ENCODE peak calls at places on chromosomes 5 and 9, in five cellular contexts. One of them, this sample, is unnamed.

GRCh38 chr9:134057751-134058701 is 9.8 kb downstream of the BRD3 start:
- DNase-seq in A549: no peak
- DNase-seq in PC-9: no peak
- DNase-seq in H9: no peak
- DNase-seq in fibroblast of lung: no peak
- DNase-seq in this sample: peak

GRCh38 chr5:113067635-113068344 is 91.2 kb downstream of the DCP2 start:
- DNase-seq in A549: no peak
- DNase-seq in PC-9: no peak
- DNase-seq in H9: peak
- DNase-seq in fibroblast of lung: peak
- DNase-seq in this sample: no peak

GRCh38 chr9:114372971-114373591 is 14.7 kb downstream of the AKNA start:
- DNase-seq in A549: no peak
- DNase-seq in PC-9: no peak
- DNase-seq in H9: no peak
- DNase-seq in fibroblast of lung: no peak
- DNase-seq in this sample: no peak

GRCh38 chr5:135880278-135880677 is 15.4 kb downstream of the IL9 start:
- DNase-seq in A549: peak
- DNase-seq in PC-9: no peak
- DNase-seq in H9: peak
- DNase-seq in fibroblast of lung: peak
- DNase-seq in this sample: peak

GRCh38 chr5:168712280-168712924 is 133.2 kb upstream of the PANK3 start:
- DNase-seq in A549: peak
- DNase-seq in PC-9: no peak
- DNase-seq in H9: no peak
- DNase-seq in fibroblast of lung: peak
- DNase-seq in this sample: no peak

GRCh38 chr5:173714551-173715428 is 98.3 kb upstream of the BOD1 start:
- DNase-seq in A549: peak
- DNase-seq in PC-9: peak
- DNase-seq in H9: no peak
- DNase-seq in fibroblast of lung: peak
- DNase-seq in this sample: no peak

GRCh38 chr9:110555971-110556370 is 23.6 kb downstream of the SVEP1 start:
- DNase-seq in A549: peak
- DNase-seq in PC-9: peak
- DNase-seq in H9: no peak
- DNase-seq in fibroblast of lung: peak
- DNase-seq in this sample: no peak

GRCh38 chr5:159100022-159100927 is 559 bp upstream of the EBF1 start:
- DNase-seq in A549: peak
- DNase-seq in PC-9: no peak
- DNase-seq in H9: peak
- DNase-seq in fibroblast of lung: peak
- DNase-seq in this sample: peak

GRCh38 chr9:98225015-98225442 is 30.4 kb downstream of the TBC1D2 start:
- DNase-seq in A549: no peak
- DNase-seq in PC-9: no peak
- DNase-seq in H9: no peak
- DNase-seq in fibroblast of lung: no peak
- DNase-seq in this sample: no peak

GRCh38 chr9:33452828-33453271 is 5.5 kb upstream of the AQP3 start:
- DNase-seq in A549: peak
- DNase-seq in PC-9: peak
- DNase-seq in H9: peak
- DNase-seq in fibroblast of lung: peak
- DNase-seq in this sample: peak

GRCh38 chr5:98308960-98309359 is 464.5 kb upstream of the RGMB start:
- DNase-seq in A549: no peak
- DNase-seq in PC-9: no peak
- DNase-seq in H9: no peak
- DNase-seq in fibroblast of lung: no peak
- DNase-seq in this sample: no peak

GRCh38 chr9:27548055-27548741 is 18.6 kb upstream of the MOB3B start:
- DNase-seq in A549: no peak
- DNase-seq in PC-9: peak
- DNase-seq in H9: no peak
- DNase-seq in fibroblast of lung: peak
- DNase-seq in this sample: peak

GRCh38 chr9:82552784-82553183 is 510.2 kb downstream of the RASEF start:
- DNase-seq in A549: no peak
- DNase-seq in PC-9: no peak
- DNase-seq in H9: no peak
- DNase-seq in fibroblast of lung: no peak
- DNase-seq in this sample: no peak

GRCh38 chr9:113682297-113682771 is 193.8 kb upstream of the ZNF618 start:
- DNase-seq in A549: peak
- DNase-seq in PC-9: no peak
- DNase-seq in H9: peak
- DNase-seq in fibroblast of lung: peak
- DNase-seq in this sample: peak

GRCh38 chr9:96117398-96118060 is 184.4 kb downstream of the HSD17B3 start:
- DNase-seq in A549: no peak
- DNase-seq in PC-9: no peak
- DNase-seq in H9: no peak
- DNase-seq in fibroblast of lung: no peak
- DNase-seq in this sample: no peak

GRCh38 chr9:3528466-3528865 is 2.7 kb upstream of the RFX3 start:
- DNase-seq in A549: no peak
- DNase-seq in PC-9: no peak
- DNase-seq in H9: no peak
- DNase-seq in fibroblast of lung: no peak
- DNase-seq in this sample: no peak

DNA sequence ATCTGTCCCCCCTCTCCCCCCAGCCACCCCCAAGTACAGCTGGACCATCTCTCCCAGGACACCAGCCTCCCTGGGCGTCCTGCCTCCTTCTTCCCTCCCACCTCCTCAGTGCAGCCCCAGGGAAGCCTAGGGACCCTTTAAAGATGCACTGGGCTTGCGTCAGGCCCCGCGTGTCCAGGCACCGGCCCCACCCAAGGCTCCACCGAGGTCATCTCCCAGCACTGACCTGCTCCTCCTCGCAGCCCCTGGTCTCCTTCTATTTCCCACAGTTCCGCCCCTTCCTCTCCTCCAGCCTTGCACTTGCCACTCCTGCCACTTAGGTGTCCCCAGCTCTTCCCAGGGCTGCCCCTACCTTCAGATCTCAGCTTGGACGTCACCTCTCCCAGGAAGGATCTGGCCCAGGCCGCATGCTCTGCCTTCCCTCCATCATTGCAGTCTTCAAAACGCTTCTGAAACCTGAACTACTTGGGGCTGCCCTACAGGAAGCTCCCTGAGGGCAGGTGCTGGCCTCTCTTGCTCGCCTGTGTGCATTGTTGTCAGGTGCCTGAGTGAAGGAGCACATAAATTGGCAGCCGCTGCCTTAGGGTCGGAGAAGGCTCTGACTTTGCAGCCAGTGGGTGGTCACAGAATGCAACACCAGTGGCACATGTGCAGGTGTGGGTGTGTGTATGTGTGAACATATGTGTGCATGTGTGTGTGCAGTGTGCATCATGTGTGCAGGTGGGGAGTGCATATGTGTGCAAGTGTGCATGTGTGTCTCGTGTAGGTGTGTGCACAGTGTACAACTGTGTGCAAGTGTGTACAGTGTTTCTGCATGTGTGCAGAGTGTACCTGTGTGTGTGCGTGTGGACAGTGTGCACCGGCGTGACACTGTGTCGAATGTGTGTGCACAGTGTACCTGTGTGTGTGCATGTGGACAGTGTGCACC is 152.9 kb downstream of the C9orf50 start:
- DNase-seq in A549: no peak
- DNase-seq in PC-9: no peak
- DNase-seq in H9: no peak
- DNase-seq in fibroblast of lung: no peak
- DNase-seq in this sample: no peak
- H3K4me2 ChIP-seq in A549: no peak
- H3K4me2 ChIP-seq in PC-9: no peak
- H3K4me2 ChIP-seq in H9: no peak
- H3K4me2 ChIP-seq in fibroblast of lung: no peak
- H3K4me2 ChIP-seq in this sample: no peak

DNA sequence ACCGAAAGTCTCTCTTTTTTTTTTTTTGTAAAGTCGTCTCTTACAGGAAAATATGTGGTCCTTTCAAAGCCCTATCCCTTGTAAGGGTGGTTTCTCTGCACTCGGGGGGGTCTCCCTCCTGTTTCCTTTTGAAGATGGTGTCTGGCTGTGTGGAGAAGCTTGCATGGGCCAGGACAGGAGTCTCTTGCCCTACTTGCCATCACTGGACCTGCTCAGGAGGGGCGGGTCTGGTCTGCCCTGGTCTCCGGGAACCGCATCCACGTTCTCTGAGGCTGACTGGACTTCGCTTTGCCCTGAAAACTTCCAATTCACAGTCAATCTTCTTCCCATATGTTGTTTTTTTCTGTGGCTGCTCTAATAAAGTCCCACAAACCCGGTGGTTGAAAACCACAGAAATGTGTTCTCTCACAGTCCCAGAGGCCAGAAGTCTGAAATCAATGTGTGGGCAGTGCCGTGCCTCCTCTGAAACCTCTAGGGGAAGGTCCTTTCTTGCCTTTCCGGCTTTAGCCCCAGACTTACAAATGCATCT is 92.9 kb upstream of the IER5L start:
- DNase-seq in A549: no peak
- DNase-seq in PC-9: no peak
- DNase-seq in H9: no peak
- DNase-seq in fibroblast of lung: peak
- DNase-seq in this sample: no peak
- H3K4me2 ChIP-seq in A549: no peak
- H3K4me2 ChIP-seq in PC-9: no peak
- H3K4me2 ChIP-seq in H9: no peak
- H3K4me2 ChIP-seq in fibroblast of lung: no peak
- H3K4me2 ChIP-seq in this sample: no peak

GRCh38 chr5:171957591-171958251 is 48.7 kb downstream of the FBXW11 start:
- DNase-seq in A549: no peak
- DNase-seq in PC-9: no peak
- DNase-seq in H9: no peak
- DNase-seq in fibroblast of lung: no peak
- DNase-seq in this sample: no peak
- H3K4me2 ChIP-seq in A549: no peak
- H3K4me2 ChIP-seq in PC-9: no peak
- H3K4me2 ChIP-seq in H9: no peak
- H3K4me2 ChIP-seq in fibroblast of lung: no peak
- H3K4me2 ChIP-seq in this sample: peak

GRCh38 chr9:130588416-130588815 is 9.0 kb downstream of the FUBP3 start:
- DNase-seq in A549: no peak
- DNase-seq in PC-9: no peak
- DNase-seq in H9: no peak
- DNase-seq in fibroblast of lung: no peak
- DNase-seq in this sample: no peak
- H3K4me2 ChIP-seq in A549: no peak
- H3K4me2 ChIP-seq in PC-9: no peak
- H3K4me2 ChIP-seq in H9: no peak
- H3K4me2 ChIP-seq in fibroblast of lung: no peak
- H3K4me2 ChIP-seq in this sample: no peak

GRCh38 chr9:37283730-37284235 is 138.7 kb upstream of the GRHPR start:
- DNase-seq in A549: no peak
- DNase-seq in PC-9: no peak
- DNase-seq in H9: no peak
- DNase-seq in fibroblast of lung: peak
- DNase-seq in this sample: peak
- H3K4me2 ChIP-seq in A549: peak
- H3K4me2 ChIP-seq in PC-9: no peak
- H3K4me2 ChIP-seq in H9: no peak
- H3K4me2 ChIP-seq in fibroblast of lung: peak
- H3K4me2 ChIP-seq in this sample: peak

GRCh38 chr9:130570200-130570599 is 9.2 kb upstream of the FUBP3 start:
- DNase-seq in A549: no peak
- DNase-seq in PC-9: peak
- DNase-seq in H9: no peak
- DNase-seq in fibroblast of lung: peak
- DNase-seq in this sample: no peak

GRCh38 chr9:130563797-130564196 is 15.6 kb upstream of the FUBP3 start:
- DNase-seq in A549: no peak
- DNase-seq in PC-9: no peak
- DNase-seq in H9: no peak
- DNase-seq in fibroblast of lung: no peak
- DNase-seq in this sample: no peak

GRCh38 chr9:130561056-130561455 is 18.3 kb upstream of the FUBP3 start:
- DNase-seq in A549: no peak
- DNase-seq in PC-9: no peak
- DNase-seq in H9: no peak
- DNase-seq in fibroblast of lung: no peak
- DNase-seq in this sample: no peak

DNA sequence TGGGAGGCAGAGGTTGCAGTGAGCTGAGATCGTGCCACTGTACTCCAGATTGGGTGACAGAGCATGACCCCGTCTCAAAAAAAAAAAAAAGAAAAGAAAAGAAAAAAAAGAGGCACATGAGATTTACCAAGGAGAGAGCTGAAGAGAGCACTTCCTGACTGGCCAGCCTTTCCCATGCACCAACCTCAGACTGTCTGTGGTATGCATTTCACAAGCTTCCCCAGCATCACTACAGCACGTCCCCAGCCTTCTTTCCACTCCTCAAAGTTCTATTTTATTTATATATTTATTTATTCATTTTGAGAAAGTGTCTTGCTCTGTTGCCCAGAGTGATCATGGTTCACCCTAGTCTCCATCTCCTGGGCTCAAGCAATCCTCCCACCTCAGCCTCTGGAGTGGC is 13.6 kb upstream of the FUBP3 start:
- DNase-seq in A549: no peak
- DNase-seq in PC-9: no peak
- DNase-seq in H9: no peak
- DNase-seq in fibroblast of lung: no peak
- DNase-seq in this sample: no peak
- H3K4me2 ChIP-seq in A549: no peak
- H3K4me2 ChIP-seq in PC-9: no peak
- H3K4me2 ChIP-seq in H9: no peak
- H3K4me2 ChIP-seq in fibroblast of lung: no peak
- H3K4me2 ChIP-seq in this sample: no peak